ENCODE peak calls at places on chromosome 6, in seven cellular contexts. K, D, A, Y, U, S and W are unnamed samples.

GRCh38 chr6:166493427-166494100 is 92.9 kb downstream of the RAMACL start:
- DNase-seq in K (no peak), D (no peak), A (no peak), Y (no peak), U (no peak), S (no peak), W (no peak)

GRCh38 chr6:12343440-12344162 is 53.4 kb downstream of the EDN1 start:
- DNase-seq in K (peak), D (peak), A (no peak), Y (no peak), U (no peak), S (no peak), W (no peak)

GRCh38 chr6:30556714-30556963 is 350 bp upstream of the GNL1 start:
- DNase-seq in K (no peak), D (peak), A (no peak), Y (peak), U (no peak), S (no peak), W (no peak)

GRCh38 chr6:117676577-117677218 is 1.4 kb downstream of the NUS1 start:
- DNase-seq in K (peak), D (no peak), A (no peak), Y (no peak), U (peak), S (no peak), W (no peak)

GRCh38 chr6:100134703-100135102 is 140.7 kb upstream of the MCHR2 start:
- DNase-seq in K (peak), D (no peak), A (no peak), Y (no peak), U (peak), S (no peak), W (peak)

GRCh38 chr6:108171291-108171917 is 5.6 kb downstream of the NR2E1 start:
- DNase-seq in K (no peak), D (no peak), A (no peak), Y (no peak), U (no peak), S (no peak), W (no peak)

GRCh38 chr6:47286301-47286700 is 23.4 kb downstream of the TNFRSF21 start:
- DNase-seq in K (no peak), D (no peak), A (no peak), Y (no peak), U (no peak), S (no peak), W (no peak)

GRCh38 chr6:116405147-116405546 is 34.4 kb downstream of the DSE start:
- DNase-seq in K (peak), D (no peak), A (no peak), Y (no peak), U (peak), S (no peak), W (peak)

GRCh38 chr6:129748901-129749748 is 39.1 kb upstream of the ARHGAP18 start:
- DNase-seq in K (peak), D (no peak), A (no peak), Y (no peak), U (peak), S (peak), W (peak)

GRCh38 chr6:8108031-8108660 is 5.8 kb upstream of the EEF1E1 start:
- DNase-seq in K (peak), D (no peak), A (no peak), Y (no peak), U (peak), S (peak), W (peak)

GRCh38 chr6:16339263-16339587 is 100.8 kb downstream of the GMPR start:
- DNase-seq in K (no peak), D (no peak), A (no peak), Y (no peak), U (no peak), S (no peak), W (no peak)

GRCh38 chr6:163579111-163579879 is 164.8 kb downstream of the QKI start:
- DNase-seq in K (no peak), D (no peak), A (peak), Y (no peak), U (peak), S (no peak), W (no peak)

GRCh38 chr6:16108996-16109658 is 19.8 kb upstream of the MYLIP start:
- DNase-seq in K (peak), D (no peak), A (no peak), Y (no peak), U (no peak), S (no peak), W (no peak)

GRCh38 chr6:46491789-46492547 is 719 bp upstream of the RCAN2 start:
- DNase-seq in K (peak), D (peak), A (peak), Y (no peak), U (no peak), S (no peak), W (no peak)

GRCh38 chr6:154951400-154952200 is 43.5 kb upstream of the TIAM2 start:
- DNase-seq in K (no peak), D (no peak), A (no peak), Y (no peak), U (no peak), S (no peak), W (no peak)

GRCh38 chr6:41335943-41336342 is 535 bp downstream of the NCR2 start:
- DNase-seq in K (no peak), D (no peak), A (no peak), Y (no peak), U (no peak), S (no peak), W (no peak)

GRCh38 chr6:104428201-104428600 is 431.5 kb downstream of the HACE1 start:
- DNase-seq in K (no peak), D (no peak), A (no peak), Y (no peak), U (no peak), S (no peak), W (no peak)

GRCh38 chr6:33000053-33000452 is 9.3 kb downstream of the HLA-DOA start:
- DNase-seq in K (no peak), D (no peak), A (no peak), Y (no peak), U (no peak), S (no peak), W (no peak)

GRCh38 chr6:101534821-101535220 is 141.3 kb downstream of the GRIK2 start:
- DNase-seq in K (peak), D (no peak), A (no peak), Y (no peak), U (peak), S (no peak), W (no peak)

GRCh38 chr6:34414999-34415858 is 10.6 kb downstream of the RPS10 start:
- DNase-seq in K (peak), D (peak), A (no peak), Y (peak), U (peak), S (peak), W (peak)

GRCh38 chr6:160004419-160005160 is 35.7 kb downstream of the IGF2R start:
- DNase-seq in K (no peak), D (no peak), A (peak), Y (no peak), U (no peak), S (no peak), W (no peak)

GRCh38 chr6:160005861-160006540 is 37.1 kb downstream of the IGF2R start:
- DNase-seq in K (peak), D (peak), A (peak), Y (no peak), U (peak), S (no peak), W (peak)

GRCh38 chr6:160005211-160005610 is 36.3 kb downstream of the IGF2R start:
- DNase-seq in K (no peak), D (no peak), A (no peak), Y (no peak), U (no peak), S (no peak), W (no peak)

GRCh38 chr6:160007581-160007980 is 38.7 kb downstream of the IGF2R start:
- DNase-seq in K (peak), D (no peak), A (no peak), Y (no peak), U (no peak), S (no peak), W (no peak)

GRCh38 chr6:160007118-160007517 is 38.2 kb downstream of the IGF2R start:
- DNase-seq in K (no peak), D (no peak), A (no peak), Y (no peak), U (no peak), S (no peak), W (no peak)
- H3K4me3 ChIP-seq in K (no peak), D (no peak), A (no peak), Y (no peak), U (no peak), S (no peak), W (no peak)

GRCh38 chr6:135906542-135906941 is 55.0 kb downstream of the PDE7B start:
- DNase-seq in K (peak), D (no peak), A (no peak), Y (no peak), U (peak), S (no peak), W (peak)

GRCh38 chr6:135913785-135914184 is 62.3 kb downstream of the PDE7B start:
- DNase-seq in K (no peak), D (no peak), A (no peak), Y (no peak), U (no peak), S (no peak), W (no peak)

GRCh38 chr6:135905604-135906300 is 54.3 kb downstream of the PDE7B start:
- DNase-seq in K (peak), D (no peak), A (no peak), Y (no peak), U (no peak), S (no peak), W (no peak)

GRCh38 chr6:135910943-135911618 is 59.6 kb downstream of the PDE7B start:
- DNase-seq in K (no peak), D (no peak), A (no peak), Y (no peak), U (no peak), S (no peak), W (no peak)

GRCh38 chr6:135909737-135910387 is 58.4 kb downstream of the PDE7B start:
- DNase-seq in K (peak), D (peak), A (no peak), Y (no peak), U (peak), S (no peak), W (no peak)
- TF ChIP-seq CTCF in K (peak), D (peak), A (peak), Y (peak), U (peak), S (peak), W (peak)

DNA sequence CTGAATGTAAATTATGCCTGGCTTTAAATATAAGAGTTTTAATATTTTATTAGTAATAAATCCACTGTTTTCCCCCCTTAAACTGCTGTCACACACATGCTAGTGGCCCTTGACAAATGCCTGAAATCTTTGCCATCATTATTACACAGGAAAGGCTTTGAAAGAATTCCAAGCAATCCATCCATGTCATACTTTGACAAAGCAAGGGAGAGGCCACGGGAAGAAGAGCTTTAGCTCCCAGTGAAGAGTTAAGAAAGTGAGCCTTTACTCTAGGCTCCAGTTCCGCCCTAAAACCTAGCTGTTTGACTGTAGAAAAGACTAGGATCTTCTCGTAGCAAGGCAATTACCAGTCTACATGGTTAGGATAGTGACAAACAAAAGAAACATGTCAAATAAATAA is 147.9 kb downstream of the GMDS start:
- DNase-seq in K (no peak), D (no peak), A (no peak), Y (no peak), U (no peak), S (no peak), W (no peak)
- H3K4me3 ChIP-seq in K (no peak), D (no peak), A (no peak), Y (no peak), U (no peak), S (no peak), W (no peak)

DNA sequence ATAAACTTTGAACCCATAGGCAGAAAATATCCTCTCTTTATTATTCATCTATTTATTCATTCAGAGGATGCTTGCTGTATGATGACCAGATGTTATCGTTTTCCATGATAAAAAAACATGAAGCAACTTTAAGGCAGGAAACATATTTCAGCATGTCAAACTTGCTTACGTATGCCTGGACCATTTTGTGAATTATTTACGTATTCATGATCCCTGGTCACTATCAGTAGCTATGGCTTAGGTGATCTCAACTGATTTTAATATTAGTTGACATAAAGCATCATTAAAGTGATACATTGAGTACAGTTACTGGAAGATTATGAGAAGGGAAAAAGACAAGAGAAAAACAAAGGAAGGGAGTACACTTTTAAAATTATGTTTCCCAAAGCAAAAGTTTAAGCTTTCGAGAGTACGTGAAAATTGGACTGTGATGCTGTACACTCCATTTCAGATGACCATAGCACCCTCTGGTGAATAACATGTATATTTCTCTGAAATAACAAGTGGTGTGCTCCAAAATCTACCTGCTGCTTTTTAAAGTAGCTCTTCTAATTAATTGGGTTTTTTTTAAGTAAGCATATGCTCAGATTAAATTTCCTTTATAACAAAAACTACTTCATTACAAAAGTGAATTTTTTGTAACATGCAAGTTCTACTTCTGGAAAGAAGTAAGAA is 215.1 kb upstream of the HSF2 start:
- DNase-seq in K (peak), D (no peak), A (no peak), Y (no peak), U (peak), S (peak), W (peak)
- TF ChIP-seq CTCF in K (peak), D (no peak), A (peak), Y (peak), U (peak), S (peak), W (peak)

DNA sequence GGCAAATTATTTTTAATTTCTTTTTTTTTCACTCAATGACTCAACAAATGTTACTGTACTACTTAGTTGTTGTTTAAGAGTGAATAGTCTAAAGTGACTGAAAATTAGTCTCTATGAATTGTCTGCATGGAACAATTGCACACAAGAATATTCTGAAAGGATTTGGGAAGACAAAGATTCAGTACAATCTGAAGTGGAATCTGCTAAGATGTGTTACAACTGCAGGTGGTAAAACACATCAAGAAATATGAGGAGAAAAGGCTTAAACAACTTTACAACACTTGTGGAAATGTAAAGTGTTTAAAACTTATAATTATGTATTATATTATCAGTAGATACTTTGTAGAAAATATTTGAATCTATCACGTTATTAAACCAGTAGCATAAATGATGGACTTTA is 193.4 kb downstream of the WDR27 start:
- DNase-seq in K (no peak), D (no peak), A (no peak), Y (no peak), U (no peak), S (no peak), W (no peak)
- H3K4me3 ChIP-seq in K (no peak), D (no peak), A (no peak), Y (no peak), U (no peak), S (no peak), W (no peak)

GRCh38 chr6:31701666-31702420 is 1.3 kb downstream of the ABHD16A start:
- DNase-seq in K (peak), D (no peak), A (no peak), Y (no peak), U (no peak), S (no peak), W (no peak)

GRCh38 chr6:31706599-31706998 is at the start of gene LY6G6F:
- DNase-seq in K (no peak), D (no peak), A (no peak), Y (no peak), U (no peak), S (no peak), W (no peak)

GRCh38 chr6:31700716-31701401 is 2.3 kb downstream of the ABHD16A start:
- DNase-seq in K (no peak), D (no peak), A (no peak), Y (no peak), U (no peak), S (no peak), W (no peak)

GRCh38 chr6:31702421-31702818 is 704 bp downstream of the ABHD16A start:
- DNase-seq in K (no peak), D (no peak), A (no peak), Y (no peak), U (peak), S (no peak), W (no peak)

GRCh38 chr6:31702819-31703716 is at the start of gene ABHD16A:
- DNase-seq in K (peak), D (peak), A (peak), Y (peak), U (peak), S (peak), W (peak)
- TF ChIP-seq CTCF in K (no peak), D (no peak), A (no peak), Y (peak), U (no peak), S (peak), W (no peak)

DNA sequence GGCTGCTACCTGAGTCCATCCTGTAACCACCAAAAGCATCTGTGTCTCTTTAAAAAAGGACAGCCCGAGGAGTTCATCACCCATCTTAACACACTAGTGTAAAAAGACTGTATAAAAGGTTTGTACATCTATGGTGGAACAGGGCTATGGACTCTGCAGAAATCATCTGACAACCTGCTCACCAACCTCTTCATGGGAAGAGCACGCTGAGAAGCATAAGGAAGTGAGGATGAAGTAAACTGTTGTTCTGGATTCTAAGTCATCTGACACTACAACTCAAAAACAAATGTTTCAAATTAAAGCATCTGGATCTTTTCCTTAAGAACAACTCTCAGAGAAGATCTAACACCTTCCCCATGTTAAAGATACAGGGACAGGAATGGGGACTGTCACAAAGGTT is 5.4 kb downstream of the IFNGR1 start:
- DNase-seq in K (no peak), D (no peak), A (no peak), Y (no peak), U (no peak), S (no peak), W (no peak)
- H3K4me3 ChIP-seq in K (no peak), D (no peak), A (peak), Y (peak), U (no peak), S (no peak), W (no peak)

GRCh38 chr6:37705239-37706051 is 7.8 kb upstream of the MDGA1 start:
- DNase-seq in K (peak), D (peak), A (peak), Y (peak), U (peak), S (no peak), W (peak)
- TF ChIP-seq CTCF in K (peak), D (peak), A (peak), Y (peak), U (peak), S (peak), W (peak)

GRCh38 chr6:56539503-56540105 is 103.1 kb downstream of the DST start:
- DNase-seq in K (no peak), D (no peak), A (no peak), Y (no peak), U (no peak), S (no peak), W (no peak)
- H3K4me3 ChIP-seq in K (peak), D (peak), A (peak), Y (peak), U (peak), S (no peak), W (peak)